ENCODE peak calls at places on chromosomes 1 and 21, in six cellular contexts. A is PC-3; H is IMR-90; G is AG09309; V is osteoblast; L is CD8-positive, alpha-beta memory T cell. B is an unnamed sample.

GRCh38 chr1:211036701-211037494 is 97.0 kb downstream of the KCNH1 start:
- DNase-seq in A (peak; percentile 71), G (peak; percentile 89), H (peak; percentile 92), L (no peak), V (peak; percentile 95), B (no peak)

GRCh38 chr1:161207173-161207572 is 5.0 kb downstream of the NDUFS2 start:
- DNase-seq in A (no peak), L (no peak), H (peak; percentile 72), V (no peak), G (no peak), B (no peak)

GRCh38 chr1:28581531-28582247 is 10.4 kb upstream of the RAB42 start:
- DNase-seq in H (peak; percentile 94), V (peak; percentile 99), L (peak; percentile 91), A (peak; percentile 95), G (peak; percentile 80), B (peak; percentile 97)

GRCh38 chr1:15027515-15027948 is 126.0 kb upstream of the TMEM51 start:
- DNase-seq in A (peak; percentile 73), V (peak; percentile 98), L (no peak), H (peak; percentile 54), G (peak; percentile 27), B (peak; percentile 90)

GRCh38 chr21:38712076-38712475 is 93.7 kb upstream of the ETS2 start:
- DNase-seq in A (peak; percentile 72), V (peak; percentile 83), L (no peak), H (peak; percentile 27), G (no peak), B (peak; percentile 75)

GRCh38 chr1:206557636-206558473 is 50.5 kb downstream of the RASSF5 start:
- DNase-seq in A (peak; percentile 61), H (no peak), G (no peak), L (peak; percentile 54), V (peak; percentile 81), B (no peak)

GRCh38 chr1:51842255-51842654 is 36.3 kb downstream of the NRDC start:
- DNase-seq in L (no peak), V (no peak), G (no peak), H (no peak), A (peak; percentile 23), B (no peak)

GRCh38 chr1:240499012-240499411 is 112.9 kb downstream of the GREM2 start:
- DNase-seq in H (peak; percentile 76), G (no peak), A (peak; percentile 57), V (peak; percentile 91), L (no peak), B (no peak)

GRCh38 chr1:164774819-164775654 is 216.1 kb downstream of the PBX1 start:
- DNase-seq in V (no peak), H (no peak), A (no peak), L (no peak), G (no peak), B (no peak)

GRCh38 chr1:61141288-61142044 is 59.1 kb downstream of the NFIA start:
- DNase-seq in G (peak; percentile 42), H (peak; percentile 35), L (no peak), V (peak; percentile 46), A (peak; percentile 68), B (no peak)

GRCh38 chr1:172108494-172108893 is 267.2 kb downstream of the DNM3 start:
- DNase-seq in G (no peak), L (no peak), V (no peak), A (peak; percentile 43), H (no peak), B (no peak)

GRCh38 chr21:40587786-40588353 is 259.1 kb downstream of the DSCAM start:
- DNase-seq in V (no peak), H (no peak), L (no peak), G (no peak), A (no peak), B (no peak)

GRCh38 chr21:31911138-31911907 is 38.5 kb downstream of the HUNK start:
- DNase-seq in A (peak; percentile 61), L (no peak), G (peak; percentile 83), V (no peak), H (peak; percentile 86), B (no peak)

GRCh38 chr21:37338671-37339526 is 27.7 kb upstream of the DYRK1A start:
- DNase-seq in A (peak; percentile 97), V (peak; percentile 91), G (peak; percentile 94), H (peak; percentile 92), L (no peak), B (no peak)

GRCh38 chr1:112527266-112528010 is 18.7 kb downstream of the WNT2B start:
- DNase-seq in G (no peak), V (no peak), A (no peak), L (no peak), H (peak; percentile 61), B (no peak)

GRCh38 chr1:196209983-196210382 is 398.3 kb downstream of the KCNT2 start:
- DNase-seq in V (no peak), L (no peak), A (no peak), H (no peak), G (peak; percentile 31), B (no peak)

GRCh38 chr1:203045821-203046594 is 19.7 kb downstream of the PPFIA4 start:
- DNase-seq in V (peak; percentile 71), G (no peak), A (no peak), H (peak; percentile 35), L (no peak), B (no peak)

GRCh38 chr1:216422821-216423529 is at the start of gene USH2A:
- DNase-seq in V (no peak), H (no peak), L (no peak), G (no peak), A (no peak), B (no peak)

GRCh38 chr1:109197163-109198042 is 16.3 kb upstream of the SARS1 start:
- DNase-seq in A (peak; percentile 98), G (peak; percentile 97), H (peak; percentile 100), L (no peak), V (peak; percentile 93), B (no peak)

GRCh38 chr1:67748147-67748546 is 63.1 kb downstream of the GADD45A start:
- DNase-seq in A (no peak), H (no peak), L (no peak), V (no peak), G (no peak), B (no peak)

GRCh38 chr1:111679541-111679940 is 59.7 kb downstream of the INKA2 start:
- DNase-seq in G (no peak), H (no peak), A (no peak), V (no peak), L (no peak), B (no peak)

DNA sequence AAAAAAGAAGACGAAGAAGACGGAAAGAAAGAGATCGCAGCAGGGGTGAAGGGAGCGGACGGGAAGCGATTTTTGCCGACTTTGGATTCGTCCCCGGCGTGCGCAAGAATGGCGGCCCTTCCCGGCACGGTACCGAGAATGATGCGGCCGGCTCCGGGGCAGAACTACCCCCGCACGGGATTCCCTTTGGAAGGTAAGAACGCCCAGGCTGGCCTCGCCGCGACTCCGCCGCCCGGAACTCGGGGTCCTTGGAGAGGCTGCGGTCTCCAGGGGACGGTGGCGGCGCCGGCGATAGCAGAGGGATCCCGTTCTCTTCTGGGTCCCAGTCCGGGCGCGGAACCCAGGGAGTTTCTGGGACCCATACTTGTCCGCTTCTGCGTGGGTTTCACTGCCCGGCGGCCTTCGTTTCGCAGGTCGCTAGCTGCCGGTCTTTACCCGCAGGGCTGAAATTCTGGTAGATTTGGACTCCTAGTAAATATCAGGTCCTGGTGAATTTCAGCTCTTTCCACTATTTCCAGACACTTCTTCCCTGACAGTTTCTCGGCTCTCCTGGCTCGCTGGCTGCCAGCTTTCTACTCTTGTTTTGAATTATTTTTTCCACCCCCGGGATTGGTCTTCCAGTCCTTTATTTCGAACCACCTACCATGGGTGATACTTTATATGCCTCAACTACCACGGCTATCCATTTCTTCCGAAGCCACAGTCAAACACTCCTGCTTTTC is 1.0 kb downstream of the PAX7 start:
- DNase-seq in V (peak; percentile 80), G (no peak), A (no peak), L (no peak), H (no peak), B (peak; percentile 85)
- H3K4me3 ChIP-seq in V (no peak overlapping the region), G (no peak overlapping the region), A (no peak overlapping the region), L (no peak overlapping the region), H (no peak overlapping the region), B (peak overlapping the region; percentile 45)

DNA sequence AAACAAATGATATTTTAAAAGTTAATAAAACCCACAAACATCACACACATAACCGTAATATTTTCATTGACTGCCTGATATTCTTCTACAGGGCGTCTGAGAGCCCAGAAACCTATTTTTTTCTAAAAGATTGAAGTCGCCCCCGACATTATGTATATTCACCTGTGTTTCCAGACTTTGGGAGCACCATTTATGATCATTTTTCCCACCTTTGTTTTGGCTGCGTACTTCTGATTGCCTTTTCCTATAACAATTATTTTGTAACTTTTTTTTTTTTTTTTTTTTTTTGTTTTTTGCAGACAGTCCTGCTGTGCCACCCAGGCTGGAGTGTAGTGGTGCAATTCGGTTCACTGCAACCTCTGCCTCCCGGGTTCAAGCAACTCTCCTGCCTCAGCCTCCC is 839 bp upstream of the ACBD3 start:
- DNase-seq in L (no peak), V (no peak), H (no peak), G (no peak), A (no peak), B (no peak)
- H3K4me3 ChIP-seq in L (peak overlapping the region; percentile 97), V (peak overlapping the region; percentile 96), H (no peak overlapping the region), G (peak overlapping the region; percentile 90), A (peak overlapping the region; percentile 80), B (peak overlapping the region; percentile 97)

GRCh38 chr1:84603223-84603622 is 29.0 kb upstream of the CTBS start:
- DNase-seq in V (no peak), L (no peak), G (no peak), A (peak; percentile 29), H (peak; percentile 68), B (no peak)

GRCh38 chr1:84605157-84605556 is 30.9 kb upstream of the CTBS start:
- DNase-seq in G (no peak), A (no peak), H (no peak), L (no peak), V (no peak), B (no peak)

GRCh38 chr1:84600796-84601195 is 26.6 kb upstream of the CTBS start:
- DNase-seq in A (no peak), G (no peak), L (no peak), V (no peak), H (no peak), B (no peak)

GRCh38 chr1:84606977-84607376 is 32.7 kb upstream of the CTBS start:
- DNase-seq in A (no peak), L (no peak), G (no peak), H (no peak), V (no peak), B (no peak)

DNA sequence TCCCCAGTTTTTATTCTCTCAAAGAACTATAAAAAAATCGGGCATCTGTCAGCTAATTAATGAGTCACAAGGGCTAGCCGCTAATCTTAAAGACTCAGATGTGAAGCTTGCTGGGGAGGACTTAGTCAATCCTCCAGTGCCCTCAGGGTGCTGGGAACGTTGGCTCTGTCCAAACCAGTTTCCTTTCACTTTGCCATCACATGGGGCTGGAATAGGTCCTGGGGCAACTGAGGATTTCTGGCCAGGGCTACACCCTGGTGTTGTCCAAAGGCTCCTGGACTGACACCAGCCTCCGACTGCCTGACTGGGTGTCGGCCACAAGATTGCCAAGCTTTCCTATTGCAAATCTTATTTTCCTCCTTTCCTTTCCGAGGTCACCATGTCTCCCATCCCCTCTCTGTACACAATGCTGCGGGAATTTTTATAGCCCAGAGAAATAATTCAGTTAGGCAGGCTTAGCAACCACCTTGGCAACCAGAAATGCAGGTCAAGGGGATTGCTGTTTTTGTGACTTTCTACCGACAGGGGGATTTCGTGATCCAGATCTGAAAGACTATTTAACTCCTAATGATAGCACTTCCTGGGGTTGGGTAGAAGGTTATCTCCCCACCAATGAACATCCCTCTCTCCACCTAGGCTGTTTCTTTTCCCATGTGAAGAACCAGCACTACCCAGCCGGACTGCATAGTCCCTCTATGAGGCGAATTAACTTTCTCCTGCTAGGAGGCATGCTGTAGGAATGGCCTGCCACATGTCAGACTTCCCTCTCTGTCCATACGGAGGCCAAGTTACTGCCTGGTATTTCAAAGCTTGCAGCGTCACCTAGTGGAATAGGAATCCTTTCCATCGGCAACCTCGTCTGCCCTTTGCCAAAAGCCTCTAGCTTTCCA is 29.9 kb upstream of the CTBS start:
- DNase-seq in G (peak; percentile 92), H (peak; percentile 81), L (no peak), V (peak; percentile 77), A (peak; percentile 97), B (peak; percentile 24)
- H3K4me3 ChIP-seq in G (peak overlapping the region; percentile 44), H (peak overlapping the region; percentile 35), L (no peak overlapping the region), V (peak overlapping the region; percentile 72), A (peak overlapping the region; percentile 63), B (no peak overlapping the region)

GRCh38 chr1:21292991-21293536 is 2.8 kb upstream of the ECE1 start:
- DNase-seq in A (no peak), H (no peak), V (no peak), G (no peak), L (peak; percentile 66), B (no peak)
- H3K4me3 ChIP-seq in A (no peak overlapping the region), H (no peak overlapping the region), V (no peak overlapping the region), G (no peak overlapping the region), L (peak overlapping the region; percentile 78), B (no peak overlapping the region)

B was measured in H7.